ENCODE peak calls at places on chromosome 12, in eight cellular contexts. F, Q, T, N, I, B, V and M are unnamed samples.

GRCh38 chr12:1297639-1298038 is 296.7 kb downstream of the FBXL14 start:
- DNase-seq in F (peak; percentile 36), Q (no peak), T (no peak), N (no peak), I (no peak), B (no peak), V (no peak), M (no peak)

GRCh38 chr12:44847403-44847802 is 28.7 kb downstream of the NELL2 start:
- DNase-seq in F (no peak), Q (no peak), T (no peak), N (no peak), I (no peak), B (no peak), V (no peak), M (no peak)

GRCh38 chr12:48814313-48815280 is 3.7 kb upstream of the CACNB3 start:
- DNase-seq in F (peak; percentile 38), Q (peak; percentile 39), T (peak; percentile 73), N (peak; percentile 69), I (peak; percentile 80), B (peak; percentile 54), V (peak; percentile 82), M (peak; percentile 69)

GRCh38 chr12:503111-503761 is 43.5 kb downstream of the B4GALNT3 start:
- DNase-seq in F (no peak), Q (no peak), T (peak; percentile 48), N (no peak), I (no peak), B (peak; percentile 99), V (no peak), M (no peak)

GRCh38 chr12:91377456-91377855 is 194.8 kb upstream of the DCN start:
- DNase-seq in F (no peak), Q (no peak), T (no peak), N (no peak), I (no peak), B (no peak), V (no peak), M (no peak)

GRCh38 chr12:71004578-71004977 is 84.0 kb upstream of the PTPRR start:
- DNase-seq in F (no peak), Q (no peak), T (no peak), N (no peak), I (no peak), B (no peak), V (no peak), M (no peak)

GRCh38 chr12:119363490-119363889 is 29.0 kb downstream of the CCDC60 start:
- DNase-seq in F (no peak), Q (no peak), T (no peak), N (no peak), I (no peak), B (no peak), V (no peak), M (no peak)

GRCh38 chr12:119171266-119171665 is 7.5 kb upstream of the HSPB8 start:
- DNase-seq in F (no peak), Q (no peak), T (no peak), N (no peak), I (no peak), B (no peak), V (no peak), M (no peak)

GRCh38 chr12:99670635-99671034 is 23.1 kb downstream of the GARIN6 start:
- DNase-seq in F (peak; percentile 47), Q (no peak), T (no peak), N (no peak), I (no peak), B (peak; percentile 15), V (no peak), M (no peak)

GRCh38 chr12:117518594-117519270 is 157.3 kb upstream of the NOS1 start:
- DNase-seq in F (peak; percentile 25), Q (no peak), T (no peak), N (no peak), I (no peak), B (no peak), V (no peak), M (no peak)

GRCh38 chr12:22974865-22975264 is 349.9 kb downstream of the ETNK1 start:
- DNase-seq in F (peak; percentile 94), Q (no peak), T (no peak), N (peak; percentile 68), I (no peak), B (peak; percentile 96), V (no peak), M (no peak)

GRCh38 chr12:76006028-76006916 is 25.3 kb downstream of the PHLDA1 start:
- DNase-seq in F (no peak), Q (no peak), T (no peak), N (no peak), I (no peak), B (no peak), V (no peak), M (no peak)

GRCh38 chr12:110233212-110233903 is 47.7 kb upstream of the ATP2A2 start:
- DNase-seq in F (no peak), Q (no peak), T (no peak), N (no peak), I (no peak), B (no peak), V (no peak), M (no peak)

GRCh38 chr12:128817115-128818015 is 6.4 kb downstream of the SLC15A4 start:
- DNase-seq in F (peak; percentile 90), Q (no peak), T (peak; percentile 33), N (peak; percentile 22), I (no peak), B (peak; percentile 55), V (peak; percentile 70), M (peak; percentile 73)

GRCh38 chr12:124568431-124569374 is 1.3 kb upstream of the NCOR2 start:
- DNase-seq in F (peak; percentile 94), Q (no peak), T (peak; percentile 69), N (peak; percentile 77), I (no peak), B (peak; percentile 44), V (peak; percentile 65), M (peak; percentile 86)

GRCh38 chr12:108358580-108358965 is 19.5 kb upstream of the CMKLR1 start:
- DNase-seq in F (peak; percentile 20), Q (no peak), T (no peak), N (no peak), I (no peak), B (no peak), V (no peak), M (no peak)

GRCh38 chr12:5456025-5456424 is 24.1 kb downstream of the NTF3 start:
- DNase-seq in F (no peak), Q (no peak), T (no peak), N (no peak), I (no peak), B (no peak), V (no peak), M (no peak)

DNA sequence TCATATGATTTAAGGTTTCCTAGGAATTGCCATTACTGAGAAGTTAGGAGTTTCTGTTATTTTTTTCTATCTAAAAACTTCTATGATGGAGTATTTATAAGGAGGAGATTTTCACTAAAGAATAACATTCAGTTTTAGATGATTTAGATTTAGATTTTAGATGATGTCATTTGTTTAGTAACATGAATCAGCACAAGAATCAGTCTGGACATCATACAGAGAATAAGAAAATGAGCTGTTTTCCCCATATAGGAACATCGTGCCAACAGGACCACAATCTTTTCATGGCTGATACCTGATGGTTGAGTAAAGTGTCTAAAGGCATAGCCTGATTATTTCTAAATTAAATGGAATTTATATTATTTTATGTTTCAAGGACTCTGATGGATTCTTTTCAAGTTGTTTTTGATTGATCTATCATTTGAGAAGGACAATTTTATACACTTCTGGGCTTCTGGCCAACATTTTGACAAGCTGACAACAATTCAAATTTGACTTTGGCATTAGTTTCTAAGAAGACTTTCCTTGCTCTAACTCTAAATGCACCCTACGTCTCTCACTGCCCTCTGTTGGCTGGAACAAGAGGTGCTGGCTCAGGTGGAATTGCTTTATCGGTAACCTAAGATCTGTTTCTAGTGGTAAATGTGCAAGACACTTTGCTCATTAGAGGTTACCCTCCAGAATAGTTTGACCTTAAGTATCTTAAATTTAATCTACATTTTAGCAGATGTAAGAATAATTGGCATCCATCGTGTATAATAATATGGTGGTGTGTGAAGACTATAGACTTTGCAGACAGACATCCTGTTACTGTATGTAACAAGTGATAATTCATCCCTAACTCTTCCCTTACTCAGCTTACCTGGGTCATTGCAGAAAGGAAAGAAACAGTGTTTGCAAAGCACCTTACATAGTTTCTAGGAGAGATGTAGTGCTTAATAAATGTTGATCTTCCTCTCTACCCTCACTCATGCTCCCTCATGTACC is 42.8 kb upstream of the CPSF6 start:
- DNase-seq in F (no peak), Q (no peak), T (no peak), N (peak; percentile 3), I (no peak), B (peak; percentile 27), V (no peak), M (no peak)
- TF ChIP-seq CTCF in F (no peak), Q (no peak), T (no peak), N (peak; percentile 71), I (no peak), B (peak; percentile 43), V (peak; percentile 34), M (no peak)

DNA sequence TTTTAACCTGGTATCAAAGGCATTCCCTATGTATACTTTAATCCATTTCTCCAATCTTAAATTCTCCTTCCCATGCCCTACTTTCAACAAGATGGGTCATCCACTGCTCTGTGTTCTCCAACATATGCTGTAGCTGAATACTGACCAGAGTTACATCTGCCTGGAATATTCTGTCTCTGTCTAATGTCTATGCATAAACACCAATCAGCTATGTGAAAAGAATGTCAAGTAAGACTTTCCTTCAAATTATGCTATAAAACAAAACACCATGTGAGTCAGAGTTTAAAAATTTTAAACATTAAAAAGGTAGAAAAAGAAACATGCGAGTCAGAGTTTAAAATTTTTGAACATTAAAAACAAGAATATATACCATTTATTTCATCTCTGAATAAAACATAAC is 19.3 kb downstream of the NT5DC3 start:
- DNase-seq in F (peak; percentile 29), Q (no peak), T (no peak), N (peak; percentile 25), I (no peak), B (no peak), V (no peak), M (no peak)
- TF ChIP-seq CTCF in F (no peak), Q (no peak), T (no peak), N (no peak), I (no peak), B (no peak), V (no peak), M (no peak)

GRCh38 chr12:50784501-50784900 is 20.6 kb downstream of the ATF1 start:
- DNase-seq in F (no peak), Q (no peak), T (no peak), N (no peak), I (no peak), B (no peak), V (no peak), M (no peak)
- TF ChIP-seq CTCF in F (no peak), Q (no peak), T (no peak), N (no peak), I (no peak), B (no peak), V (no peak), M (no peak)

DNA sequence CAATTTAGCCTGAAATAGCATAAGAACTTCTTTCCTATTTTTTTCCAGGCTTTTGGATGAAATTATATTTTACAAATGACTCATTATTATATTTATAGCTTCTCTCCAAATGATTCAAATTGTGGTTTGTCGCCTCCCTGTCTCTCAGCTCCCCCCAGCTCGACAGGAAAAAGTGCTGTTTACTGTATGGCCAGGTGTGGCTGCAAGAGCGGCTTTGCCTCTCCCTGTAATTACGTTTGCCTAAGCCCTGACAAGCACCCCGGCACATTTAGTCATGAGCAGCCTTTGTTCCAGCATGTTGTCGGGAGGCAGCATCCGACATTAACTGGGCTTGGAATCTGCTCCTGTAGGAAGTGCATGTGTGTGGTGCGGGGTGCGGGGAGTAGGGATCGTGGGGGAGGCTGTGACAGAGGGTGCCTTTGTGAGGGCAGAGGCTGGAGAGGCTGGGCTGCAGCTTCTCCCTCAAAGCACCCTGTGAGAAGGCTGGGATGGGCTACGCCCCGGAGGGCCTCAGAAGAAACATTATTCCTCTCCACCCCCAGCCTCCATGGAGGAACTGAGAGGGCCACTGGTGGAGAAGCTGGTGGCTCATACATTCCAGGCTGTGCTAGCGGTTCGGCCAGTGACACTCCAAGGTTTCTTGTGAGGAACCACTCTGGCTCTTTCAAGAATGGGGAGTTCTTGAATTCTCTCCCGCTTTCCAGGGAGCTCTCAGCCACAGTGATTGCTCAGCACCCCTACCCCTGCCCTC is 42.1 kb upstream of the CTDSP2 start:
- DNase-seq in F (peak; percentile 80), Q (no peak), T (peak; percentile 73), N (peak; percentile 73), I (no peak), B (peak; percentile 99), V (no peak), M (no peak)
- TF ChIP-seq CTCF in F (no peak), Q (no peak), T (no peak), N (no peak), I (no peak), B (no peak), V (no peak), M (no peak)